ENCODE peak calls at places on chromosome 20, in seven cellular contexts. Y is sigmoid colon, M is HCT116, K is K562, H is stomach, E is upper lobe of left lung, R is prostate gland. I is an unnamed sample.

GRCh38 chr20:41563087-41563486 is 55.1 kb downstream of the CHD6 start:
- DNase-seq in Y (no peak), M (no peak), E (no peak), H (no peak), K (no peak), R (no peak), I (no peak)

GRCh38 chr20:57399587-57400261 is 8.5 kb downstream of the RBM38 start:
- DNase-seq in Y (peak; percentile 73), E (no peak), K (no peak), H (peak; percentile 53), R (no peak), M (no peak), I (no peak)

GRCh38 chr20:63618291-63618980 is 8.5 kb downstream of the GMEB2 start:
- DNase-seq in M (no peak), Y (no peak), R (no peak), K (no peak), H (no peak), E (no peak), I (no peak)

GRCh38 chr20:38728911-38729642 is 4.8 kb downstream of the SLC32A1 start:
- DNase-seq in Y (no peak), E (no peak), H (no peak), R (no peak), K (no peak), M (no peak), I (no peak)

GRCh38 chr20:17541996-17542395 is 10.8 kb upstream of the BFSP1 start:
- DNase-seq in Y (no peak), M (no peak), R (no peak), H (no peak), K (no peak), E (peak; percentile 81), I (no peak)

GRCh38 chr20:14062786-14063185 is 67.5 kb downstream of the MACROD2 start:
- DNase-seq in M (no peak), K (no peak), R (no peak), E (no peak), Y (no peak), H (no peak), I (no peak)

GRCh38 chr20:44014807-44015732 is 100.4 kb downstream of the TOX2 start:
- DNase-seq in K (peak; percentile 51), M (no peak), Y (no peak), E (no peak), R (no peak), H (no peak), I (no peak)

GRCh38 chr20:34452281-34452982 is 63.8 kb upstream of the DYNLRB1 start:
- DNase-seq in H (no peak), E (no peak), K (no peak), R (no peak), Y (no peak), M (no peak), I (peak; percentile 14)

GRCh38 chr20:1897486-1897885 is 2.3 kb downstream of the SIRPA start:
- DNase-seq in M (no peak), E (peak; percentile 41), H (no peak), K (no peak), R (no peak), Y (peak; percentile 72), I (no peak)

GRCh38 chr20:15107952-15108351 is 770.5 kb upstream of the FLRT3 start:
- DNase-seq in M (no peak), K (no peak), E (no peak), R (no peak), H (no peak), Y (no peak), I (no peak)

GRCh38 chr20:61263084-61263695 is 11.1 kb downstream of the CDH4 start:
- DNase-seq in H (no peak), K (peak; percentile 56), M (no peak), Y (no peak), E (no peak), R (no peak), I (no peak)

GRCh38 chr20:45461225-45461624 is 8.3 kb upstream of the WFDC2 start:
- DNase-seq in H (no peak), Y (no peak), E (no peak), R (no peak), K (no peak), M (no peak), I (no peak)

GRCh38 chr20:50032955-50033666 is 50.3 kb downstream of the SNAI1 start:
- DNase-seq in M (no peak), H (no peak), R (no peak), E (no peak), K (no peak), Y (no peak), I (no peak)

GRCh38 chr20:50029083-50029696 is 46.4 kb downstream of the SNAI1 start:
- DNase-seq in H (no peak), E (no peak), R (no peak), Y (no peak), K (no peak), M (no peak), I (no peak)

GRCh38 chr20:50027611-50028105 is 44.9 kb downstream of the SNAI1 start:
- DNase-seq in R (no peak), M (no peak), Y (peak; percentile 89), E (peak; percentile 58), H (no peak), K (peak; percentile 48), I (no peak)

GRCh38 chr20:50026746-50027575 is 44.2 kb downstream of the SNAI1 start:
- DNase-seq in Y (no peak), K (no peak), R (no peak), E (no peak), H (no peak), M (no peak), I (no peak)

DNA sequence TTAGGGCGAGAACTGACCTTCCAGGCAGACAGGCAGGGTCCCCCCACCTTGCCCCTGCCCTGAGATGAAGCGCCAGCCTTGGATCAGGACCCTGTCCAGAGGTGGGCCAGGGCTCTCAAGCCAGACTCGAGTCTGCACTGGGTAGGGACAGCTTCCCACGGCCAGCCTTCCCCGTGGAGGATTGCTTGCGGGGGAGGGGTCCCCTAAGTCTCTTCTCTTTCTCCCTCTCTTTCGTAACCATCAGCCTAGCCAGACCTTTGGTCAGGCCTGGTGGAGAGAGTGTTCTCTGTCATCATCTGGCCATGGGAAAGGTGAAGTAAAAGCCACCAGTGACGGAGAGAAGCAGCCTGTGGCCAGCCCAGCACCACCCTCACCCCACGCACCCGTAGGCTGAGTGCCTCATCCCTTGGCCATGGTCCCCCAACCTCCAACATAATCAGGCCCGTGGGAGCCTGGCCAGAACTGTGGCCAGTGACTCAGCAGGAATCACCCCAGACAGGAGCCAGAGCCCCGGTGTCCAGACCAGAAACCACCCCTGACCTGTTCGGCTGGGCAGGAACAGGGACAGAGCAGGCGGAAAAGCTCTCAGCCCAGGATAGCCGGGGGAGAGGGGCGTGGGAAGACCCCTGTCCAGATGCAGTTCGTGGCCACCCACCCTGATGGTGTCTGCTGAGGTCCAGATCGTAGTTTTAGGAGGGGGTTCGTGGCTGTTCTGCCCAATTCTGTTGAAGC is 47.1 kb downstream of the SNAI1 start:
- DNase-seq in R (no peak), E (peak; percentile 71), Y (peak; percentile 76), H (peak; percentile 36), M (no peak), K (peak; percentile 81), I (no peak)
- TF ChIP-seq POLR2AphosphoS5 in R (no peak), E (no peak), Y (no peak), H (peak; percentile 46), M (no peak), K (no peak), I (no peak)

GRCh38 chr20:3239026-3239866 is at the start of gene SLC4A11:
- DNase-seq in Y (no peak), E (peak; percentile 77), M (peak; percentile 54), R (peak; percentile 58), H (peak; percentile 80), K (peak; percentile 76), I (no peak)
- TF ChIP-seq POLR2AphosphoS5 in Y (no peak), E (no peak), M (peak; percentile 60), R (no peak), H (peak; percentile 25), K (no peak), I (no peak)

GRCh38 chr20:48132834-48133233 is 347.6 kb upstream of the SULF2 start:
- DNase-seq in K (no peak), H (no peak), Y (no peak), E (no peak), R (no peak), M (no peak), I (no peak)
- TF ChIP-seq POLR2AphosphoS5 in K (no peak), H (no peak), Y (no peak), E (no peak), R (no peak), M (no peak), I (no peak)

DNA sequence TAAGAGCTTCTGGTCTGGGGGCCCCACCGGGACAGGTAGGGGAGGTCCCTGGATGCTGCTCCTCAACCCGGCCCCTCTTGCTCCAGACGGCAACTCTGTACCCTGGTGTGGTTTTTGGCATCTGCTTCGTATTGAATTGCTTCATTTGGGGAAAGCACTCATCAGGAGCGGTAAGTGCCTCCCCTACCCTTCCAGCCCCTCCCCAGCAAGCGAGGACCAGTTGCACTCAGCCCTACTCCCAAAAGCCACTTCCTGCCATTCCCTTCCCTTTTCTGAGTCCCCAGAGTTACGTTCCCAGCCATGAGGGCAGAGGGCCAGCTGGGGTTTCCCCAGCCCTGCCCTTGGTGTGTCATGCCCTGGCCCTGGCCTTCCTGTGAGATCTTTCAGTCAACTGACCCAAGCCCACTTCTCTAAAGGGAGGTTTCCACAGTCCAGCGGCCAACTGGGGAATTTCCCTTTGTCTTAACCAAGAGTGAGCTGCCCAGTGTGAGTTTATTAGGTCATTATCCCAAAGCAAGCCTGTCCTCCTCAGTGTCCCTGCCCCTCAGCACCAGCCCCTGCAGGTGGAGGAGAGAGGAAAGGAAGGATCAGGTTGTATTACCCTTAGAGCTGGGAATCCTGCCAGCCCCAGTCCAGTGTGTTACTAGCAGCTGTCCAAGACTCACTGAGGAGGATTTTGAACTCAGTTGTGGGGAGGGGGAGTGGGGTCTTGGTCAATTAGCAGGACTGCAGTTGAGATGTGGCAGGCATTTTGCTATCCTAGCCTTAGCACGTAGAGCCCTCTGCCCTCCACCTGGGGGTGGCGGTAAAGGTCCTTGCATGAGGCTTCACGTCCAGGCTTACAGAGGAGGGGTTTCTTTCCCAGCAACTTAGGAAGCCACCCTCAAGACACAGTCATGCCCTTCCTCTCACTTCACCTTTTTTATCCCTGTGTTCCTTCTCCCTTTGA is 45.8 kb downstream of the TM9SF4 start:
- DNase-seq in H (peak; percentile 71), M (no peak), E (peak; percentile 97), R (peak; percentile 29), Y (peak; percentile 87), K (no peak), I (no peak)
- TF ChIP-seq POLR2AphosphoS5 in H (peak; percentile 70), M (no peak), E (peak; percentile 86), R (no peak), Y (no peak), K (no peak), I (no peak)

DNA sequence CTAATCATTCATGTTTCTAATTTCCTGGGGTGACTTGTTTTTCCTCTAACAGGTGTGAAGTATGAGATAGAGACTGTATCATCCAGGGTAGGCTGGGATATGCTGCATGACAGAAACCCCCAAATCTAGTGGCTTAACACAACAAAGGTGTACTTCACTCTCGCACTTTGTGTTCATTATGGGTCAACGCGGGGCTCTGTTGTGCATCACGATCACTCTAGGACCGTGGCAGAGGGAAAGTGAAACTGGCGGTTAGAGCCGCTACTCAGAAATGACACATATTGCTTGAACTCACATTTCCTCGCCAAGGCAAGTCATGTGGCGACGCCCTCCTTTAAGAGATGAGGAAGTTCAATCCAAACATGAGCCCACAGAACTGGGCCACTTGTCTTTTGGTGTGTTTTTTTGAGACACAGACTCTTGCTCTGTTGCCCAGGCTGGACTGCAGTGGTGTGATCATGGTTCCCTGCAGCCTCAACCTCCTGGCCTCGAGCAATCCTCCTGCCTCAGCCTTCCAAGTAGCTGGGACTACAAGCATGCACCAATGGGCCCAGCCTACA is 41.3 kb downstream of the PCNA start:
- DNase-seq in M (no peak), K (peak; percentile 38), R (peak; percentile 19), Y (peak; percentile 83), H (peak; percentile 75), E (peak; percentile 93), I (no peak)
- TF ChIP-seq POLR2AphosphoS5 in M (no peak), K (no peak), R (peak; percentile 25), Y (peak; percentile 63), H (peak; percentile 80), E (peak; percentile 77), I (no peak)